ENCODE peak calls at places on chromosomes 11 and 22, in six cellular contexts. Z is heart right ventricle, K is mesenchymal stem cell, W is right lobe of liver, T is tibial artery, A is tibial nerve. N is an unnamed sample. For H3K4me1 and H3K36me3, the result is how much of the 10 kb centered on the place peaks cover.

GRCh38 chr11:2565447-2566222 is 120.8 kb downstream of the KCNQ1 start:
- DNase-seq in Z (peak), K (no peak), W (no peak), T (no peak), A (no peak), N (no peak)

GRCh38 chr11:123484448-123484847 is 54.4 kb downstream of the GRAMD1B start:
- DNase-seq in Z (no peak), K (no peak), W (no peak), T (no peak), A (no peak), N (no peak)

GRCh38 chr11:8658210-8658968 is 24.1 kb downstream of the TRIM66 start:
- DNase-seq in Z (no peak), K (no peak), W (no peak), T (no peak), A (peak), N (no peak)

GRCh38 chr11:65429724-65430405 is 7.3 kb downstream of the NEAT1 start:
- DNase-seq in Z (peak), K (peak), W (peak), T (peak), A (peak), N (peak)

GRCh38 chr11:67530282-67530592 is 7.0 kb upstream of the CABP2 start:
- DNase-seq in Z (no peak), K (no peak), W (no peak), T (no peak), A (no peak), N (no peak)

GRCh38 chr11:34274712-34275398 is 83.0 kb downstream of the ABTB2 start:
- DNase-seq in Z (peak), K (peak), W (peak), T (peak), A (peak), N (peak)

GRCh38 chr11:132838621-132839020 is 693.7 kb downstream of the OPCML start:
- DNase-seq in Z (no peak), K (peak), W (no peak), T (no peak), A (no peak), N (no peak)

GRCh38 chr22:39185601-39186012 is 33.1 kb upstream of the CBX7 start:
- DNase-seq in Z (peak), K (peak), W (no peak), T (no peak), A (no peak), N (peak)

GRCh38 chr11:10366568-10367331 is 61.9 kb downstream of the ADM start:
- DNase-seq in Z (peak), K (peak), W (peak), T (peak), A (peak), N (peak)

GRCh38 chr11:69339041-69339733 is 45.2 kb downstream of the MYEOV start:
- DNase-seq in Z (no peak), K (no peak), W (peak), T (no peak), A (no peak), N (no peak)

GRCh38 chr11:10694481-10695239 is 1.1 kb upstream of the IRAG1 start:
- DNase-seq in Z (no peak), K (peak), W (no peak), T (no peak), A (no peak), N (no peak)

GRCh38 chr22:37273126-37273845 is 9.0 kb upstream of the CYTH4 start:
- DNase-seq in Z (no peak), K (peak), W (no peak), T (no peak), A (no peak), N (no peak)

GRCh38 chr22:19048531-19048930 is 73.7 kb downstream of the DGCR2 start:
- DNase-seq in Z (no peak), K (no peak), W (peak), T (no peak), A (no peak), N (peak)

GRCh38 chr22:37309221-37310074 is 27.1 kb downstream of the CYTH4 start:
- DNase-seq in Z (no peak), K (peak), W (no peak), T (no peak), A (no peak), N (no peak)

GRCh38 chr22:45587638-45588481 is 83.8 kb upstream of the ATXN10 start:
- DNase-seq in Z (no peak), K (peak), W (no peak), T (no peak), A (no peak), N (no peak)

GRCh38 chr11:6319879-6320410 is 356 bp downstream of the CAVIN3 start:
- DNase-seq in Z (peak), K (peak), W (peak), T (peak), A (peak), N (peak)

GRCh38 chr11:118275184-118275583 is 11.1 kb upstream of the MPZL2 start:
- DNase-seq in Z (no peak), K (no peak), W (no peak), T (no peak), A (no peak), N (no peak)

GRCh38 chr11:110279881-110280280 is 16.5 kb downstream of the RDX start:
- DNase-seq in Z (no peak), K (no peak), W (no peak), T (no peak), A (no peak), N (no peak)

GRCh38 chr22:35477911-35478582 is 62.6 kb upstream of the RASD2 start:
- DNase-seq in Z (peak), K (peak), W (no peak), T (peak), A (peak), N (no peak)

GRCh38 chr22:44357296-44357961 is 44.7 kb upstream of the SHISAL1 start:
- DNase-seq in Z (no peak), K (no peak), W (no peak), T (no peak), A (no peak), N (peak)

GRCh38 chr11:819129-819931 is 616 bp downstream of the PNPLA2 start:
- DNase-seq in Z (peak), K (peak), W (peak), T (peak), A (peak), N (no peak)

GRCh38 chr22:29883045-29883830 is at the start of gene MTMR3:
- DNase-seq in Z (peak), K (peak), W (peak), T (peak), A (peak), N (peak)

GRCh38 chr11:31366795-31367194 is 2.7 kb downstream of the DCDC1 start:
- DNase-seq in Z (no peak), K (no peak), W (no peak), T (no peak), A (no peak), N (no peak)

GRCh38 chr11:9251306-9251705 is 13.8 kb downstream of the DENND5A start:
- DNase-seq in Z (no peak), K (no peak), W (no peak), T (no peak), A (no peak), N (no peak)

GRCh38 chr11:125626381-125626950 is 1.5 kb downstream of the CHEK1 start:
- DNase-seq in Z (no peak), K (no peak), W (no peak), T (no peak), A (no peak), N (no peak)

GRCh38 chr11:44277097-44278090 is 32.5 kb downstream of the ALX4 start:
- DNase-seq in Z (no peak), K (no peak), W (no peak), T (no peak), A (no peak), N (no peak)

GRCh38 chr11:125416993-125417935 is 78.8 kb downstream of the FEZ1 start:
- DNase-seq in Z (no peak), K (no peak), W (no peak), T (no peak), A (no peak), N (no peak)

GRCh38 chr11:74696932-74697687 is 34.1 kb downstream of the CHRDL2 start:
- DNase-seq in Z (peak), K (peak), W (peak), T (peak), A (peak), N (no peak)

GRCh38 chr11:107804219-107804618 is 54.4 kb downstream of the SLC35F2 start:
- DNase-seq in Z (no peak), K (no peak), W (no peak), T (no peak), A (no peak), N (no peak)
- H3K4me1 ChIP-seq in Z (under half), K (under half), W (under half), T (under half), A (under half), N (under half)

GRCh38 chr22:31881867-31882266 is 62.5 kb upstream of the YWHAH start:
- DNase-seq in Z (no peak), K (no peak), W (no peak), T (no peak), A (no peak), N (no peak)
- H3K27ac ChIP-seq in Z (no peak), K (no peak), W (no peak), T (no peak), A (no peak), N (no peak)

DNA sequence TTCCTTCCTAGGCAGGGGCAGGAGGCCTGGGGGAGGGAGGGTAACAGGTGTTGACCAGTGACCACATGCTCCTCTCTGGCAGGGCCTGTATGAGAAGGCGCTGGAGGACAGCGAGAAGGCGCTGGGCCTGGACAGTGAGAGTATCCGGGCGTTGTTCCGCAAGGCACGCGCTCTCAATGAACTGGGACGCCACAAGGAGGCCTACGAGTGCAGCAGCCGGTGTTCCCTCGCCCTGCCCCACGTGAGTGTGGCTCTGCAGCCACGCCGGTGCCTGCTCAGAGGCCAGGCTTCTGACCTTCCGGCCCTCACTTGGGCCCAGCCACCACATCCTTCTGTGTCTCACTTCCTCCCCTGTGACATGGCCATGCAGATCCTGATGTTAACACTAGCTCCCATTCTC is 25.8 kb downstream of the ZC3H7B start:
- DNase-seq in Z (no peak), K (no peak), W (peak), T (no peak), A (no peak), N (no peak)
- H3K36me3 ChIP-seq in Z (half or more), K (half or more), W (half or more), T (half or more), A (under half), N (half or more)

GRCh38 chr11:112161012-112161411 is 2.9 kb downstream of the IL18 start:
- DNase-seq in Z (no peak), K (no peak), W (no peak), T (no peak), A (no peak), N (no peak)
- H3K4me1 ChIP-seq in Z (under half), K (under half), W (under half), T (under half), A (under half), N (half or more)

GRCh38 chr22:27863001-27863400 is 56.1 kb downstream of the PITPNB start:
- DNase-seq in Z (no peak), K (no peak), W (no peak), T (no peak), A (no peak), N (no peak)

GRCh38 chr22:27859336-27859735 is 57.8 kb upstream of the MN1 start:
- DNase-seq in Z (no peak), K (no peak), W (no peak), T (no peak), A (no peak), N (no peak)

GRCh38 chr22:27867114-27867957 is 51.7 kb downstream of the PITPNB start:
- DNase-seq in Z (no peak), K (peak), W (no peak), T (no peak), A (no peak), N (no peak)

GRCh38 chr22:27866136-27867091 is 52.6 kb downstream of the PITPNB start:
- DNase-seq in Z (no peak), K (peak), W (peak), T (peak), A (peak), N (no peak)

GRCh38 chr22:27863556-27863955 is 55.5 kb downstream of the PITPNB start:
- DNase-seq in Z (no peak), K (no peak), W (no peak), T (no peak), A (no peak), N (no peak)
- H3K27ac ChIP-seq in Z (no peak), K (no peak), W (no peak), T (peak), A (peak), N (no peak)

N was measured in RWPE2.